ENCODE peak calls at places on chromosomes 2 and 18, in eight cellular contexts. D, A, N, L, H, G, Q and M are unnamed samples.

GRCh38 chr2:110770308-110770695 is 37.9 kb downstream of the ACOXL start:
- DNase-seq in D (peak; percentile 19), H (no peak), N (no peak), Q (no peak), G (no peak), L (no peak), A (no peak), M (no peak)

GRCh38 chr2:230930149-230930780 is 5.2 kb upstream of the GPR55 start:
- DNase-seq in H (no peak), Q (no peak), N (no peak), A (no peak), D (no peak), G (no peak), L (no peak), M (no peak)

GRCh38 chr2:168920504-168921157 is 19.5 kb downstream of the G6PC2 start:
- DNase-seq in A (peak; percentile 34), H (peak; percentile 79), Q (peak; percentile 40), G (no peak), L (peak; percentile 37), D (no peak), N (no peak), M (no peak)

GRCh38 chr18:11660691-11661090 is 28.4 kb upstream of the GNAL start:
- DNase-seq in G (no peak), N (no peak), H (no peak), A (no peak), Q (no peak), D (no peak), L (no peak), M (no peak)

GRCh38 chr2:144938308-144938709 is 418.4 kb upstream of the ZEB2 start:
- DNase-seq in G (peak; percentile 86), Q (peak; percentile 24), D (no peak), N (no peak), H (peak; percentile 58), A (peak; percentile 9), L (no peak), M (no peak)

GRCh38 chr2:231674587-231675334 is 33.6 kb upstream of the PTMA start:
- DNase-seq in Q (peak; percentile 81), N (peak; percentile 37), A (peak; percentile 69), H (peak; percentile 69), L (peak; percentile 69), D (peak; percentile 72), G (no peak), M (no peak)

GRCh38 chr2:104852161-104852689 is 1.7 kb upstream of the POU3F3 start:
- DNase-seq in G (no peak), L (no peak), Q (no peak), D (no peak), A (no peak), N (no peak), H (no peak), M (no peak)

GRCh38 chr18:75116809-75117208 is 92.1 kb downstream of the PTGR3 start:
- DNase-seq in N (no peak), D (no peak), G (no peak), A (no peak), L (no peak), H (no peak), Q (no peak), M (no peak)

GRCh38 chr2:85009019-85009618 is 38.2 kb downstream of the KCMF1 start:
- DNase-seq in D (no peak), Q (no peak), G (no peak), A (no peak), L (no peak), N (no peak), H (peak; percentile 35), M (no peak)

GRCh38 chr18:56285387-56286055 is 352.9 kb downstream of the TXNL1 start:
- DNase-seq in A (no peak), L (no peak), G (no peak), N (no peak), D (no peak), H (no peak), Q (no peak), M (no peak)

GRCh38 chr18:78875268-78875997 is 104.2 kb upstream of the SALL3 start:
- DNase-seq in D (peak; percentile 57), L (peak; percentile 63), Q (peak; percentile 52), N (peak; percentile 3), H (peak; percentile 45), G (no peak), A (peak; percentile 8), M (no peak)

GRCh38 chr2:111118455-111119003 is 2.2 kb upstream of the BCL2L11 start:
- DNase-seq in A (no peak), N (peak; percentile 1), D (no peak), L (no peak), H (no peak), G (no peak), Q (peak; percentile 57), M (peak; percentile 40)

GRCh38 chr2:26754972-26755670 is 9.0 kb upstream of the SLC35F6 start:
- DNase-seq in N (no peak), Q (no peak), H (no peak), L (no peak), D (no peak), G (no peak), A (no peak), M (no peak)

GRCh38 chr2:191675807-191676667 is 1.9 kb upstream of the NABP1 start:
- DNase-seq in D (peak; percentile 19), A (no peak), G (no peak), N (peak; percentile 28), H (peak; percentile 76), L (peak; percentile 69), Q (peak; percentile 65), M (no peak)

GRCh38 chr2:216603884-216604245 is 29.4 kb upstream of the IGFBP2 start:
- DNase-seq in D (no peak), L (no peak), G (no peak), Q (no peak), N (no peak), A (no peak), H (no peak), M (no peak)

DNA sequence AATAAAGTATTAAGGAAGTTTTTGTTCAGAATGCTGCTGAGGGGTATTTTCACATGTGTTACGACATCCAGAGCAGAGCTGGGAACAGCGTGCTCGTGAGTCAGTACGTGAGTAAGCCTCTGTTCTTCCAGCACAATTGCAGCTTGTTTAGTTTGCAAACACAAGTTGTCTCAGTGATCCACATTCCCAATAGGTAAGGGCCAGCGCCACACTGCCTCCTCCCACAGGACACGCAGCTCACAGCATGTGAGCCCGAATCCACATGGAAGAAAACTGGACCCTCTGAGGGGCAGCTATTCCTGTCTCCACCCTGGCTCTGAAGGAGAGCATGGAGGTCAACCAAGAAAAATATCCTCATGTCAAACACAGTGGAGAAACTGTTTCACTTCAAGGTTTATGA is 173.9 kb upstream of the PID1 start:
- DNase-seq in D (peak; percentile 32), N (no peak), L (no peak), H (no peak), Q (no peak), G (peak; percentile 98), A (peak; percentile 74), M (no peak)
- TF ChIP-seq CTCF in D (no peak), N (no peak), L (no peak), H (no peak), Q (no peak), G (peak; percentile 21), A (no peak), M (no peak)

GRCh38 chr2:125227843-125228392 is 1202.8 kb downstream of the CNTNAP5 start:
- DNase-seq in Q (no peak), L (no peak), A (no peak), D (no peak), H (no peak), G (no peak), N (no peak), M (no peak)
- TF ChIP-seq CTCF in Q (no peak), L (no peak), A (no peak), D (no peak), H (no peak), G (no peak), N (no peak), M (no peak)

GRCh38 chr2:233129351-233129978 is 69.3 kb downstream of the INPP5D start:
- DNase-seq in N (no peak), A (no peak), D (no peak), Q (peak; percentile 22), H (peak; percentile 19), G (no peak), L (no peak), M (no peak)
- TF ChIP-seq CTCF in N (no peak), A (peak; percentile 46), D (no peak), Q (no peak), H (peak; percentile 43), G (peak; percentile 35), L (no peak), M (no peak)

GRCh38 chr2:240732184-240732583 is 40.5 kb downstream of the AQP12A start:
- DNase-seq in Q (no peak), H (no peak), A (no peak), D (no peak), L (no peak), N (no peak), G (no peak), M (no peak)

GRCh38 chr2:240734756-240735155 is 43.1 kb downstream of the AQP12A start:
- DNase-seq in G (no peak), A (no peak), D (no peak), Q (no peak), H (no peak), N (no peak), L (no peak), M (no peak)

GRCh38 chr2:240732911-240733622 is 41.4 kb downstream of the AQP12A start:
- DNase-seq in N (no peak), G (no peak), Q (no peak), H (no peak), L (no peak), A (no peak), D (no peak), M (no peak)

GRCh38 chr2:240735476-240735875 is 43.8 kb downstream of the AQP12A start:
- DNase-seq in N (no peak), D (no peak), G (no peak), A (no peak), L (no peak), H (no peak), Q (no peak), M (no peak)

DNA sequence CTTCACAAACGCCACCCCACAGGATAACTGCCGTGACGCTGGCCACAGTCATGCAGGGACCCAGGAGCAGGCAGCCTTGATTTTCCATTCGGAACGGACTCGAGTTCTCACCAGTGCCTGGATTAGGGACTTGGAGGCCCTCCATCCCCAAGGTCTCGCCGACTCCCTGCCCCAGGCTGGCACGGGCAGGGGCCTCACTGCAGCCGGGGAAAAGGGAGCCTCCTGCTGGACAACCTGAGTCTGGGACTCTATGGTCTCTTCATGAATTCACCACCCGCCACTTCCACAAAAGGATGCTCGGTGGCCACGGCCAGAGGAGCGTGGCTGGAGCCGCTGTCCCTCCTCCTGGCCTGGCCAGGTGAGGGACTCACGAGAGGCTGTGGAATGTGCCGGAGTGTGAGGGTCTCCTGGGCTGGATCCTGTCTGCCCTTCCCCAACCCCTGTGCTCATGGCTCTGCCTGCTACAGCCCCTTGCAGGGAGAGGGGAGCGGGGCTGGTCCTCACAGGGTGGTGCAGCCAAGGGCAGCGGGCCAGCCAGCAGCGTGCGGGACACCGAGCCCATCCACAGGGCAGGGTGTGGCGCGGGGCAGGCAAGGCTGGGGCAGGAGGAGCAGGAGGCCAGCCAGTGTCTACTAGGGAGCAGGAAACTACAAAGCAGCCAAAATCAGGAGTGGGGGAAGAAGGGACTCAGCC is 42.3 kb downstream of the AQP12A start:
- DNase-seq in D (no peak), N (no peak), G (no peak), L (peak; percentile 54), H (no peak), Q (no peak), A (no peak), M (no peak)
- TF ChIP-seq CTCF in D (no peak), N (no peak), G (peak; percentile 34), L (no peak), H (no peak), Q (no peak), A (peak; percentile 46), M (no peak)